ENCODE peak calls at places on chromosomes 6 and 20, in six cellular contexts. U is B cell, A is tibial nerve, Y is pancreas, O is astrocyte of the spinal cord, Z is fibroblast of lung. F is an unnamed sample.

GRCh38 chr6:163260911-163261310 is 153.6 kb upstream of the QKI start:
- DNase-seq in U (no peak), A (no peak), Y (no peak), O (no peak), Z (no peak), F (no peak)

GRCh38 chr6:11744753-11745152 is 33.9 kb downstream of the ADTRP start:
- DNase-seq in U (no peak), A (peak), Y (peak), O (peak), Z (peak), F (no peak)

GRCh38 chr20:20407891-20408805 is 40.2 kb downstream of the INSM1 start:
- DNase-seq in U (no peak), A (no peak), Y (no peak), O (no peak), Z (peak), F (no peak)

GRCh38 chr20:38581013-38581412 is at the start of gene ADIG:
- DNase-seq in U (no peak), A (no peak), Y (peak), O (no peak), Z (no peak), F (no peak)

GRCh38 chr6:121999458-122000065 is 399.9 kb upstream of the HSF2 start:
- DNase-seq in U (no peak), A (no peak), Y (no peak), O (no peak), Z (no peak), F (no peak)

GRCh38 chr20:60057866-60058807 is 99.9 kb downstream of the CDH26 start:
- DNase-seq in U (no peak), A (no peak), Y (no peak), O (peak), Z (peak), F (peak)

GRCh38 chr6:40586800-40587201 is 363 bp downstream of the LRFN2 start:
- DNase-seq in U (no peak), A (no peak), Y (peak), O (no peak), Z (no peak), F (peak)

GRCh38 chr6:147504848-147505247 is 3.6 kb upstream of the SAMD5 start:
- DNase-seq in U (no peak), A (no peak), Y (no peak), O (no peak), Z (no peak), F (no peak)

GRCh38 chr6:29953706-29954105 is 11.4 kb downstream of the HLA-A start:
- DNase-seq in U (no peak), A (no peak), Y (no peak), O (no peak), Z (no peak), F (no peak)

GRCh38 chr6:2938632-2939083 is 32.7 kb downstream of the SERPINB6 start:
- DNase-seq in U (no peak), A (no peak), Y (peak), O (no peak), Z (no peak), F (no peak)
- TF ChIP-seq CTCF in U (no peak), A (no peak), Y (no peak), O (no peak), Z (no peak), F (no peak)

GRCh38 chr6:73258721-73259120 is 4.3 kb downstream of the KHDC1 start:
- DNase-seq in U (no peak), A (no peak), Y (no peak), O (no peak), Z (no peak), F (no peak)
- TF ChIP-seq CTCF in U (no peak), A (no peak), Y (no peak), O (no peak), Z (no peak), F (no peak)

GRCh38 chr20:44886828-44887227 is 1.3 kb downstream of the YWHAB start:
- DNase-seq in U (no peak), A (no peak), Y (no peak), O (no peak), Z (no peak), F (no peak)

GRCh38 chr20:44887466-44887865 is 2.0 kb downstream of the YWHAB start:
- DNase-seq in U (no peak), A (no peak), Y (no peak), O (no peak), Z (no peak), F (no peak)

GRCh38 chr20:44886276-44886671 is 769 bp downstream of the YWHAB start:
- DNase-seq in U (no peak), A (no peak), Y (no peak), O (no peak), Z (no peak), F (no peak)

GRCh38 chr20:44884907-44885391 is 556 bp upstream of the YWHAB start:
- DNase-seq in U (no peak), A (no peak), Y (no peak), O (no peak), Z (no peak), F (no peak)

DNA sequence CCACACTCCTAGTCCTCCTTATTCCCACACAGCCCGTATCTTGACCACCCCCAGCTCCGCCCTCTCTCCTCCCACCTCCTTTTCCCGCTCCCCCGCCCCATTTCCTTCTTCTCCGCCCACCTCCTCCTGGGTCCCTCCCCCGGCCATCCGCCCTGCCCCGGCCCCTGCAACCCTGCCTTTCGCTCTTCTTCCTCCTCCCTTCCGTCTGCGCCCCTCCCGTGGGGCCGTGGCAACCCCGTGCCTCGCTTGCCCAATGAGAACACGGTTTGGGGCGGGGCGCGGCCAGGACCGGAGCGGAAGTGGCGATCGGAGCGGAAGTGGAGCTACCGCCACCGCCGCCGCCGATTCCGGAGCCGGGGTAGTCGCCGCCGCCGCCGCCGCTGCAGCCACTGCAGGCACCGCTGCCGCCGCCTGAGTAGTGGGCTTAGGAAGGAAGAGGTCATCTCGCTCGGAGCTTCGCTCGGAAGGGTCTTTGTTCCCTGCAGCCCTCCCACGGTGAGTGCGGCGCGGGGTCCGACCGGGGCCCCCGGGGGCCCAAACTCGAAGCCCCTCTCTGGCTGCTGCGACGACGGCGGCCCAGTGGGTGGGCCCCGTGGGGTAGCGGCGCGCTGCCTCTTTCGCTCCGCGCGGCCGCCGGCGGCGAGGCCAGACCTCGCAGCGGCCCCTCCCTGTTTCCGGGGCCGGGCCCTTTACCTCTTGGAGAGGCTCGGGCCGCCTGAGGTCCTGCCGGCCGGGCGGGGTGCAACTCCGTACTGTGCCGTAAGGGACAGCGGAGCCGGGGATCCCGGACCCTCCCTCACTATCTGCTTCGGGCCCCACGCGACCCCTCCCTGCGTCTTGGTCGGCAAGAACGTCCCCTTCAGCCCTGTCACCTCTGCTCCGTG is at the start of gene YWHAB:
- DNase-seq in U (peak), A (peak), Y (peak), O (peak), Z (peak), F (peak)
- TF ChIP-seq CTCF in U (no peak), A (peak), Y (no peak), O (no peak), Z (no peak), F (no peak)

GRCh38 chr6:166929534-166930189 is 26.7 kb downstream of the RNASET2 start:
- DNase-seq in U (peak), A (no peak), Y (no peak), O (no peak), Z (no peak), F (no peak)
- TF ChIP-seq CTCF in U (no peak), A (no peak), Y (no peak), O (no peak), Z (no peak), F (no peak)

GRCh38 chr6:167099707-167100106 is 23.2 kb upstream of the CCR6 start:
- DNase-seq in U (no peak), A (no peak), Y (no peak), O (no peak), Z (no peak), F (no peak)
- TF ChIP-seq CTCF in U (no peak), A (no peak), Y (no peak), O (no peak), Z (no peak), F (no peak)

GRCh38 chr20:40470313-40471260 is 218.4 kb downstream of the MAFB start:
- DNase-seq in U (no peak), A (no peak), Y (no peak), O (no peak), Z (no peak), F (no peak)

GRCh38 chr20:40468759-40469158 is 220.3 kb downstream of the MAFB start:
- DNase-seq in U (no peak), A (no peak), Y (no peak), O (no peak), Z (no peak), F (no peak)

GRCh38 chr20:40472905-40473304 is 216.1 kb downstream of the MAFB start:
- DNase-seq in U (no peak), A (no peak), Y (no peak), O (no peak), Z (no peak), F (no peak)

GRCh38 chr20:40467703-40468411 is 221.2 kb downstream of the MAFB start:
- DNase-seq in U (no peak), A (no peak), Y (no peak), O (no peak), Z (no peak), F (no peak)

DNA sequence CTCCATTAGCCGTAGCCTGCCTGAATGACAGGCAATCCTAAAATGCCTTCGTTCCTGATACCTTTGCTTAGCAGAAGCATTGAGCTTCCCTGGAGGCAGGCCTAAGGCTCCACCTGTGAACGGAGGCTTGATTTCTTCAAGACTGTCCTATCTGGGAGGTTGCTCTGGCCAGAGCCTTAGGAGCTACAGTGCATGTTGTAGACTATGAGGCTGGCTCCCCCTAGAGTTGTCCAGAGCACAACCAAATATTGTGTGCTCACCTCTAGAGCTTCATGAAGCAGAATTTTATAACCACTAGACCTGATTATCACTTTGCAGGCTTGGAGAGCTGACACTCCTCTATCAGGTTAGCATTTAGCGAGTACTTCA is 217.8 kb downstream of the MAFB start:
- DNase-seq in U (no peak), A (no peak), Y (no peak), O (no peak), Z (no peak), F (no peak)
- TF ChIP-seq CTCF in U (no peak), A (no peak), Y (no peak), O (peak), Z (no peak), F (no peak)

GRCh38 chr6:166156942-166157341 is 10.7 kb downstream of the TBXT start:
- DNase-seq in U (no peak), A (no peak), Y (no peak), O (no peak), Z (no peak), F (no peak)
- TF ChIP-seq CTCF in U (no peak), A (peak), Y (no peak), O (peak), Z (peak), F (no peak)

GRCh38 chr6:160160450-160160849 is 38.8 kb downstream of the SLC22A1 start:
- DNase-seq in U (no peak), A (no peak), Y (peak), O (peak), Z (peak), F (no peak)
- TF ChIP-seq CTCF in U (no peak), A (no peak), Y (no peak), O (peak), Z (peak), F (no peak)

DNA sequence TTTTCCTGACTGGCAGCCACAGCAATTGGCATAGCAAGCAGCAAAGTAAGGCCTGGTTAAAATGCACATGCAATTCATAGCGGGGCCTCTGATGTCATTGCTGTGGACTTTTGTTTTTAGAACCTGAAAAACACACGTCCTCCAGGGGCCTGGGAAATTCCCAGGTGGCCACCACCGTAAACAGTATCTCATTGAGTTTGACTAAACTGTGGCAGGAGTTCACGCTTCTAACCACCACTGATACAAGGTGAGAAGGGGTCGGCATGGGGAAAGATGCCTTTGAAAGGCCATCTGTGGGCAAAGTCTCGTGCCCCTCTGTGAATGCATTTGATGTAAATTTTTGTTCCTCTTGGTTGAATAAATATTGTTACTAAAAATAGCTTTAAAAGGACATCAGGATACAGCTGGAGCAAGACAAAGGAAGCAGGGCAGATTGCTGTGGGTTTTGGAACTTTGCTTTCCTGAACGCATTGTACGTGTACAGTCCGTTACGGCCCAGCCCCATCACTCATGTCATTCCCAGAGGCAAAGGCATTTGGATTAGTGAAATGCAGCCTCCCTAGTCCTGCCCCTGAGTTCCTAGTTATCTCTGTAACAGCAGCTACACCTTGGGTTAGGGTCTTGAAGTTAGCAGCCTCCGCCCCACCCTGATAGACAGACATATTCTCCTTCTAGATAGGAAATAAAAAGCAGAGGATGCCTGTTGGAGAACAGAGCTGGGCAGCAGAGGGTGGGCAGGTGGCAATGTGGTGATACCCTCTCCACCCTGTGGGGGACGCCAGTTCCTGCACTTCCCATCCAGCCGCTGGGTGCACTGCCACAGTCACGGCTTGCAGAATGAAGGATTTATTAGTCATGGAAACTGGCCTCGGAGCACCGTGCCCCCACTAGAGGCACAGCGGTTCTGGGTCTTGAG is 80.3 kb downstream of the ZDHHC14 start:
- DNase-seq in U (peak), A (no peak), Y (peak), O (peak), Z (no peak), F (peak)
- TF ChIP-seq CTCF in U (peak), A (no peak), Y (no peak), O (no peak), Z (no peak), F (peak)

F was measured in natural killer cell.